ENCODE peak calls at places on chromosomes 16 and 17, in nine cellular contexts. One of them, this sample, is unnamed.

GRCh38 chr16:10870137-10870776 is 6.7 kb upstream of the CIITA start:
- DNase-seq in K562: no peak
- DNase-seq in HFFc6: no peak
- DNase-seq in fibroblast of mammary gland: no peak
- DNase-seq in psoas muscle: no peak
- DNase-seq in A549: no peak
- DNase-seq in Panc1: no peak
- DNase-seq in CD4-positive, alpha-beta T cell: no peak
- DNase-seq in sigmoid colon: no peak
- DNase-seq in this sample: no peak

GRCh38 chr16:85842435-85842834 is 42.9 kb downstream of the COX4I1 start:
- DNase-seq in HFFc6: no peak
- DNase-seq in CD4-positive, alpha-beta T cell: no peak
- DNase-seq in A549: no peak
- DNase-seq in K562: no peak
- DNase-seq in Panc1: no peak
- DNase-seq in fibroblast of mammary gland: no peak
- DNase-seq in sigmoid colon: no peak
- DNase-seq in psoas muscle: no peak
- DNase-seq in this sample: no peak

GRCh38 chr16:57962756-57963155 is 8.2 kb downstream of the CNGB1 start:
- DNase-seq in K562: no peak
- DNase-seq in fibroblast of mammary gland: no peak
- DNase-seq in A549: no peak
- DNase-seq in CD4-positive, alpha-beta T cell: no peak
- DNase-seq in psoas muscle: no peak
- DNase-seq in HFFc6: no peak
- DNase-seq in sigmoid colon: no peak
- DNase-seq in Panc1: no peak
- DNase-seq in this sample: no peak

GRCh38 chr16:49756971-49757743 is 98.8 kb downstream of the ZNF423 start:
- DNase-seq in Panc1: no peak
- DNase-seq in sigmoid colon: no peak
- DNase-seq in K562: no peak
- DNase-seq in HFFc6: no peak
- DNase-seq in CD4-positive, alpha-beta T cell: no peak
- DNase-seq in A549: no peak
- DNase-seq in psoas muscle: no peak
- DNase-seq in fibroblast of mammary gland: peak
- DNase-seq in this sample: no peak

GRCh38 chr17:78151514-78152008 is 5.4 kb downstream of the C17orf99 start:
- DNase-seq in K562: no peak
- DNase-seq in CD4-positive, alpha-beta T cell: no peak
- DNase-seq in sigmoid colon: no peak
- DNase-seq in A549: peak
- DNase-seq in HFFc6: no peak
- DNase-seq in fibroblast of mammary gland: no peak
- DNase-seq in Panc1: no peak
- DNase-seq in psoas muscle: no peak
- DNase-seq in this sample: no peak

GRCh38 chr16:64952177-64952576 is 169.7 kb downstream of the CDH11 start:
- DNase-seq in A549: no peak
- DNase-seq in CD4-positive, alpha-beta T cell: no peak
- DNase-seq in HFFc6: peak
- DNase-seq in K562: no peak
- DNase-seq in sigmoid colon: no peak
- DNase-seq in Panc1: no peak
- DNase-seq in psoas muscle: no peak
- DNase-seq in fibroblast of mammary gland: peak
- DNase-seq in this sample: no peak

GRCh38 chr17:76949913-76950695 is 81.9 kb downstream of the MGAT5B start:
- DNase-seq in CD4-positive, alpha-beta T cell: no peak
- DNase-seq in K562: no peak
- DNase-seq in Panc1: no peak
- DNase-seq in fibroblast of mammary gland: no peak
- DNase-seq in A549: no peak
- DNase-seq in HFFc6: no peak
- DNase-seq in psoas muscle: peak
- DNase-seq in sigmoid colon: no peak
- DNase-seq in this sample: no peak

GRCh38 chr17:64496348-64496785 is 487 bp downstream of the POLG2 start:
- DNase-seq in psoas muscle: no peak
- DNase-seq in K562: no peak
- DNase-seq in A549: no peak
- DNase-seq in HFFc6: no peak
- DNase-seq in sigmoid colon: no peak
- DNase-seq in Panc1: no peak
- DNase-seq in fibroblast of mammary gland: no peak
- DNase-seq in CD4-positive, alpha-beta T cell: no peak
- DNase-seq in this sample: no peak

GRCh38 chr17:36888236-36888957 is 48.9 kb upstream of the LHX1 start:
- DNase-seq in CD4-positive, alpha-beta T cell: no peak
- DNase-seq in HFFc6: no peak
- DNase-seq in psoas muscle: no peak
- DNase-seq in A549: no peak
- DNase-seq in Panc1: no peak
- DNase-seq in sigmoid colon: no peak
- DNase-seq in fibroblast of mammary gland: no peak
- DNase-seq in K562: no peak
- DNase-seq in this sample: no peak

GRCh38 chr17:16250635-16251034 is 33.6 kb downstream of the PIGL start:
- DNase-seq in Panc1: no peak
- DNase-seq in psoas muscle: no peak
- DNase-seq in A549: no peak
- DNase-seq in HFFc6: peak
- DNase-seq in sigmoid colon: no peak
- DNase-seq in fibroblast of mammary gland: peak
- DNase-seq in K562: no peak
- DNase-seq in CD4-positive, alpha-beta T cell: no peak
- DNase-seq in this sample: no peak

GRCh38 chr17:17712268-17712924 is 31.1 kb downstream of the RAI1 start:
- DNase-seq in fibroblast of mammary gland: peak
- DNase-seq in K562: no peak
- DNase-seq in CD4-positive, alpha-beta T cell: no peak
- DNase-seq in sigmoid colon: no peak
- DNase-seq in A549: no peak
- DNase-seq in Panc1: no peak
- DNase-seq in HFFc6: peak
- DNase-seq in psoas muscle: no peak
- DNase-seq in this sample: peak

GRCh38 chr17:74361613-74362391 is at the start of gene BTBD17:
- DNase-seq in psoas muscle: peak
- DNase-seq in sigmoid colon: no peak
- DNase-seq in HFFc6: no peak
- DNase-seq in Panc1: no peak
- DNase-seq in A549: peak
- DNase-seq in fibroblast of mammary gland: no peak
- DNase-seq in CD4-positive, alpha-beta T cell: no peak
- DNase-seq in K562: peak
- DNase-seq in this sample: peak

GRCh38 chr16:27367463-27368357 is 34.3 kb upstream of the IL21R start:
- DNase-seq in Panc1: no peak
- DNase-seq in psoas muscle: peak
- DNase-seq in A549: peak
- DNase-seq in K562: peak
- DNase-seq in fibroblast of mammary gland: peak
- DNase-seq in CD4-positive, alpha-beta T cell: peak
- DNase-seq in sigmoid colon: peak
- DNase-seq in HFFc6: peak
- DNase-seq in this sample: peak

GRCh38 chr16:78473031-78473699 is 373.7 kb downstream of the WWOX start:
- DNase-seq in K562: no peak
- DNase-seq in fibroblast of mammary gland: no peak
- DNase-seq in HFFc6: no peak
- DNase-seq in CD4-positive, alpha-beta T cell: no peak
- DNase-seq in Panc1: no peak
- DNase-seq in A549: no peak
- DNase-seq in sigmoid colon: no peak
- DNase-seq in psoas muscle: no peak
- DNase-seq in this sample: no peak
- TF ChIP-seq CTCF in K562: no peak
- TF ChIP-seq CTCF in fibroblast of mammary gland: no peak
- TF ChIP-seq CTCF in HFFc6: no peak
- TF ChIP-seq CTCF in CD4-positive, alpha-beta T cell: no peak
- TF ChIP-seq CTCF in Panc1: no peak
- TF ChIP-seq CTCF in A549: no peak
- TF ChIP-seq CTCF in sigmoid colon: no peak
- TF ChIP-seq CTCF in psoas muscle: no peak
- TF ChIP-seq CTCF in this sample: no peak

DNA sequence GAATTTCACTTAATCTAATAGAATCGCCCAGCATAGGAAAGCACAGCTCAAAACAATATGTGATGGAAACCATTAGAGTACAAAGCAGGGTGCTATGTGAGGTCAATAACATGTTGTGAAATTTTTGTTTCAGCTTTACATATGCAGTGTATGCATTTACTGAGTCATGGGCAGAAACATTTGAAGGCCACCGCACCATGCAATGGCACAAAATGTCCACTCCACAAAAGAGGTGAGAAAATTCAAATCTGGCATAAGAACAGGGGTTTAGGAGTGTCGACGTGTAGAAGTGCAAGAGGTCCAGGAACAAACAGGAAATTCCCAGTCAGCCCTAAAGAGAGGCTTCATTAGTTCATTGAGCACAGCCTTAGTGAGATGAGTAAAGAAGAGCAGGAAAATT is 131.2 kb downstream of the ANKFN1 start:
- DNase-seq in K562: no peak
- DNase-seq in sigmoid colon: no peak
- DNase-seq in psoas muscle: no peak
- DNase-seq in Panc1: no peak
- DNase-seq in A549: no peak
- DNase-seq in fibroblast of mammary gland: no peak
- DNase-seq in CD4-positive, alpha-beta T cell: no peak
- DNase-seq in HFFc6: no peak
- DNase-seq in this sample: no peak
- TF ChIP-seq CTCF in K562: no peak
- TF ChIP-seq CTCF in sigmoid colon: no peak
- TF ChIP-seq CTCF in psoas muscle: no peak
- TF ChIP-seq CTCF in Panc1: no peak
- TF ChIP-seq CTCF in A549: no peak
- TF ChIP-seq CTCF in fibroblast of mammary gland: no peak
- TF ChIP-seq CTCF in CD4-positive, alpha-beta T cell: no peak
- TF ChIP-seq CTCF in HFFc6: no peak
- TF ChIP-seq CTCF in this sample: no peak

GRCh38 chr17:58229881-58230280 is 8.5 kb upstream of the LPO start:
- DNase-seq in CD4-positive, alpha-beta T cell: no peak
- DNase-seq in sigmoid colon: no peak
- DNase-seq in A549: no peak
- DNase-seq in fibroblast of mammary gland: no peak
- DNase-seq in Panc1: no peak
- DNase-seq in K562: no peak
- DNase-seq in HFFc6: no peak
- DNase-seq in psoas muscle: no peak
- DNase-seq in this sample: no peak
- TF ChIP-seq CTCF in CD4-positive, alpha-beta T cell: no peak
- TF ChIP-seq CTCF in sigmoid colon: no peak
- TF ChIP-seq CTCF in A549: no peak
- TF ChIP-seq CTCF in fibroblast of mammary gland: no peak
- TF ChIP-seq CTCF in Panc1: no peak
- TF ChIP-seq CTCF in K562: no peak
- TF ChIP-seq CTCF in HFFc6: no peak
- TF ChIP-seq CTCF in psoas muscle: no peak
- TF ChIP-seq CTCF in this sample: no peak

DNA sequence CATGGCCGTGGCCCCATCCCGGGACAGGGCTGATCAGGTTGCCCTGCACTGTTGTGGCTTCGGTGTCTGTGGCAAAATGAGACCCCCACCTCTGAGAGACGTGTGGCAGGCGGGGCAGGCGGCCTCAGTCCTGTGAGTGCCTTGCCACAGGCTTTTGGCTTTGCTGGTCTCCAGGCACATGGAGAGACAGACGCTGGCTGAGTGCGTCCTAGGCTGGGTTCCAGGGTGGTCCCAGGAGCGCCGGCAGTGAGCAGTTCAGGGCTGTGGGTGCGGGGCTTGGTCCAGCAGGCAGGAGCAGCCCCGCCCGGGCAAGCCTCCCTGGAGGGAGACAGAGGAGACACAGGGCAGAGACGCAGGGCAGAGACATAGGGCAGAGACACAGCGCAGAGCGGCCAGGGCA is 29.2 kb downstream of the SOX8 start:
- DNase-seq in K562: no peak
- DNase-seq in Panc1: no peak
- DNase-seq in sigmoid colon: no peak
- DNase-seq in psoas muscle: no peak
- DNase-seq in A549: no peak
- DNase-seq in CD4-positive, alpha-beta T cell: no peak
- DNase-seq in fibroblast of mammary gland: no peak
- DNase-seq in HFFc6: no peak
- DNase-seq in this sample: no peak
- TF ChIP-seq CTCF in K562: no peak
- TF ChIP-seq CTCF in Panc1: no peak
- TF ChIP-seq CTCF in sigmoid colon: no peak
- TF ChIP-seq CTCF in psoas muscle: no peak
- TF ChIP-seq CTCF in A549: no peak
- TF ChIP-seq CTCF in CD4-positive, alpha-beta T cell: no peak
- TF ChIP-seq CTCF in fibroblast of mammary gland: no peak
- TF ChIP-seq CTCF in HFFc6: no peak
- TF ChIP-seq CTCF in this sample: no peak

GRCh38 chr17:164536-165235 is 16.8 kb downstream of the DOC2B start:
- DNase-seq in Panc1: peak
- DNase-seq in A549: peak
- DNase-seq in CD4-positive, alpha-beta T cell: peak
- DNase-seq in fibroblast of mammary gland: peak
- DNase-seq in HFFc6: peak
- DNase-seq in sigmoid colon: no peak
- DNase-seq in psoas muscle: no peak
- DNase-seq in K562: peak
- DNase-seq in this sample: peak
- TF ChIP-seq CTCF in Panc1: peak
- TF ChIP-seq CTCF in A549: peak
- TF ChIP-seq CTCF in CD4-positive, alpha-beta T cell: no peak
- TF ChIP-seq CTCF in fibroblast of mammary gland: peak
- TF ChIP-seq CTCF in HFFc6: peak
- TF ChIP-seq CTCF in sigmoid colon: peak
- TF ChIP-seq CTCF in psoas muscle: peak
- TF ChIP-seq CTCF in K562: peak
- TF ChIP-seq CTCF in this sample: no peak

GRCh38 chr16:82671743-82672142 is 45.0 kb downstream of the CDH13 start:
- DNase-seq in HFFc6: no peak
- DNase-seq in fibroblast of mammary gland: no peak
- DNase-seq in CD4-positive, alpha-beta T cell: peak
- DNase-seq in psoas muscle: no peak
- DNase-seq in A549: no peak
- DNase-seq in K562: no peak
- DNase-seq in sigmoid colon: no peak
- DNase-seq in Panc1: no peak
- DNase-seq in this sample: no peak
- TF ChIP-seq CTCF in HFFc6: peak
- TF ChIP-seq CTCF in fibroblast of mammary gland: peak
- TF ChIP-seq CTCF in CD4-positive, alpha-beta T cell: peak
- TF ChIP-seq CTCF in psoas muscle: no peak
- TF ChIP-seq CTCF in A549: peak
- TF ChIP-seq CTCF in K562: peak
- TF ChIP-seq CTCF in sigmoid colon: no peak
- TF ChIP-seq CTCF in Panc1: peak
- TF ChIP-seq CTCF in this sample: peak

GRCh38 chr16:1073566-1074378 is 1.2 kb downstream of the SSTR5 start:
- DNase-seq in K562: no peak
- DNase-seq in fibroblast of mammary gland: no peak
- DNase-seq in psoas muscle: no peak
- DNase-seq in Panc1: no peak
- DNase-seq in sigmoid colon: no peak
- DNase-seq in CD4-positive, alpha-beta T cell: no peak
- DNase-seq in HFFc6: no peak
- DNase-seq in A549: no peak
- DNase-seq in this sample: no peak
- TF ChIP-seq CTCF in K562: peak
- TF ChIP-seq CTCF in fibroblast of mammary gland: no peak
- TF ChIP-seq CTCF in psoas muscle: no peak
- TF ChIP-seq CTCF in Panc1: peak
- TF ChIP-seq CTCF in sigmoid colon: no peak
- TF ChIP-seq CTCF in CD4-positive, alpha-beta T cell: no peak
- TF ChIP-seq CTCF in HFFc6: peak
- TF ChIP-seq CTCF in A549: peak
- TF ChIP-seq CTCF in this sample: no peak

GRCh38 chr16:894841-895240 is 75.9 kb downstream of the LMF1 start:
- DNase-seq in sigmoid colon: no peak
- DNase-seq in CD4-positive, alpha-beta T cell: no peak
- DNase-seq in HFFc6: no peak
- DNase-seq in Panc1: no peak
- DNase-seq in psoas muscle: no peak
- DNase-seq in A549: no peak
- DNase-seq in K562: peak
- DNase-seq in fibroblast of mammary gland: no peak
- DNase-seq in this sample: no peak
- TF ChIP-seq CTCF in sigmoid colon: no peak
- TF ChIP-seq CTCF in CD4-positive, alpha-beta T cell: no peak
- TF ChIP-seq CTCF in HFFc6: peak
- TF ChIP-seq CTCF in Panc1: peak
- TF ChIP-seq CTCF in psoas muscle: no peak
- TF ChIP-seq CTCF in A549: no peak
- TF ChIP-seq CTCF in K562: peak
- TF ChIP-seq CTCF in fibroblast of mammary gland: no peak
- TF ChIP-seq CTCF in this sample: no peak